ENCODE peak calls at places on chromosome 15, in five cellular contexts. One of them, this sample, is unnamed.

GRCh38 chr15:49946681-49947080 is 172.4 kb downstream of the ATP8B4 start:
- DNase-seq in HFFc6: no peak
- DNase-seq in kidney epithelial cell: no peak
- DNase-seq in B cell: no peak
- DNase-seq in CD4-positive, alpha-beta T cell: no peak
- DNase-seq in this sample: no peak

GRCh38 chr15:22930782-22931484 is 49.2 kb downstream of the CYFIP1 start:
- DNase-seq in HFFc6: no peak
- DNase-seq in kidney epithelial cell: no peak
- DNase-seq in B cell: no peak
- DNase-seq in CD4-positive, alpha-beta T cell: no peak
- DNase-seq in this sample: no peak

GRCh38 chr15:42065008-42065407 is 29.4 kb downstream of the PLA2G4D start:
- DNase-seq in HFFc6: no peak
- DNase-seq in kidney epithelial cell: no peak
- DNase-seq in B cell: no peak
- DNase-seq in CD4-positive, alpha-beta T cell: no peak
- DNase-seq in this sample: no peak

GRCh38 chr15:41513282-41514227 is at the start of gene LTK:
- DNase-seq in HFFc6: no peak
- DNase-seq in kidney epithelial cell: no peak
- DNase-seq in B cell: peak
- DNase-seq in CD4-positive, alpha-beta T cell: peak
- DNase-seq in this sample: no peak

GRCh38 chr15:56838085-56838484 is 80.4 kb upstream of the TCF12 start:
- DNase-seq in HFFc6: no peak
- DNase-seq in kidney epithelial cell: no peak
- DNase-seq in B cell: peak
- DNase-seq in CD4-positive, alpha-beta T cell: no peak
- DNase-seq in this sample: no peak

GRCh38 chr15:40252438-40253178 is 13.7 kb downstream of the PAK6 start:
- DNase-seq in HFFc6: no peak
- DNase-seq in kidney epithelial cell: no peak
- DNase-seq in B cell: peak
- DNase-seq in CD4-positive, alpha-beta T cell: no peak
- DNase-seq in this sample: no peak

GRCh38 chr15:38084289-38084688 is 149.8 kb downstream of the TMCO5A start:
- DNase-seq in HFFc6: peak
- DNase-seq in kidney epithelial cell: no peak
- DNase-seq in B cell: no peak
- DNase-seq in CD4-positive, alpha-beta T cell: no peak
- DNase-seq in this sample: peak

GRCh38 chr15:95812491-95812890 is 518.0 kb upstream of the NR2F2 start:
- DNase-seq in HFFc6: no peak
- DNase-seq in kidney epithelial cell: no peak
- DNase-seq in B cell: no peak
- DNase-seq in CD4-positive, alpha-beta T cell: no peak
- DNase-seq in this sample: no peak

GRCh38 chr15:66252411-66253295 is 897 bp downstream of the MEGF11 start:
- DNase-seq in HFFc6: peak
- DNase-seq in kidney epithelial cell: no peak
- DNase-seq in B cell: peak
- DNase-seq in CD4-positive, alpha-beta T cell: peak
- DNase-seq in this sample: no peak

GRCh38 chr15:66865622-66866611 is 163.9 kb downstream of the SMAD6 start:
- DNase-seq in HFFc6: no peak
- DNase-seq in kidney epithelial cell: no peak
- DNase-seq in B cell: peak
- DNase-seq in CD4-positive, alpha-beta T cell: no peak
- DNase-seq in this sample: peak

GRCh38 chr15:48493084-48493762 is 152.3 kb downstream of the FBN1 start:
- DNase-seq in HFFc6: peak
- DNase-seq in kidney epithelial cell: peak
- DNase-seq in B cell: no peak
- DNase-seq in CD4-positive, alpha-beta T cell: no peak
- DNase-seq in this sample: no peak

GRCh38 chr15:96553931-96554330 is 223.4 kb downstream of the NR2F2 start:
- DNase-seq in HFFc6: no peak
- DNase-seq in kidney epithelial cell: no peak
- DNase-seq in B cell: no peak
- DNase-seq in CD4-positive, alpha-beta T cell: no peak
- DNase-seq in this sample: no peak

GRCh38 chr15:48925714-48926223 is 38.0 kb downstream of the SHC4 start:
- DNase-seq in HFFc6: peak
- DNase-seq in kidney epithelial cell: peak
- DNase-seq in B cell: no peak
- DNase-seq in CD4-positive, alpha-beta T cell: no peak
- DNase-seq in this sample: no peak

GRCh38 chr15:98804057-98804380 is 155.7 kb downstream of the IGF1R start:
- DNase-seq in HFFc6: no peak
- DNase-seq in kidney epithelial cell: no peak
- DNase-seq in B cell: no peak
- DNase-seq in CD4-positive, alpha-beta T cell: no peak
- DNase-seq in this sample: no peak
- TF ChIP-seq CTCF in HFFc6: peak
- TF ChIP-seq CTCF in kidney epithelial cell: no peak
- TF ChIP-seq CTCF in B cell: no peak
- TF ChIP-seq CTCF in CD4-positive, alpha-beta T cell: no peak
- TF ChIP-seq CTCF in this sample: no peak

GRCh38 chr15:91985297-91985696 is 131.8 kb downstream of the SLCO3A1 start:
- DNase-seq in HFFc6: no peak
- DNase-seq in kidney epithelial cell: no peak
- DNase-seq in B cell: no peak
- DNase-seq in CD4-positive, alpha-beta T cell: no peak
- DNase-seq in this sample: no peak

GRCh38 chr15:91981802-91982201 is 128.3 kb downstream of the SLCO3A1 start:
- DNase-seq in HFFc6: no peak
- DNase-seq in kidney epithelial cell: no peak
- DNase-seq in B cell: no peak
- DNase-seq in CD4-positive, alpha-beta T cell: no peak
- DNase-seq in this sample: no peak

GRCh38 chr15:91980502-91981267 is 127.2 kb downstream of the SLCO3A1 start:
- DNase-seq in HFFc6: no peak
- DNase-seq in kidney epithelial cell: no peak
- DNase-seq in B cell: no peak
- DNase-seq in CD4-positive, alpha-beta T cell: no peak
- DNase-seq in this sample: no peak

GRCh38 chr15:91984006-91984405 is 130.5 kb downstream of the SLCO3A1 start:
- DNase-seq in HFFc6: no peak
- DNase-seq in kidney epithelial cell: no peak
- DNase-seq in B cell: no peak
- DNase-seq in CD4-positive, alpha-beta T cell: no peak
- DNase-seq in this sample: no peak

DNA sequence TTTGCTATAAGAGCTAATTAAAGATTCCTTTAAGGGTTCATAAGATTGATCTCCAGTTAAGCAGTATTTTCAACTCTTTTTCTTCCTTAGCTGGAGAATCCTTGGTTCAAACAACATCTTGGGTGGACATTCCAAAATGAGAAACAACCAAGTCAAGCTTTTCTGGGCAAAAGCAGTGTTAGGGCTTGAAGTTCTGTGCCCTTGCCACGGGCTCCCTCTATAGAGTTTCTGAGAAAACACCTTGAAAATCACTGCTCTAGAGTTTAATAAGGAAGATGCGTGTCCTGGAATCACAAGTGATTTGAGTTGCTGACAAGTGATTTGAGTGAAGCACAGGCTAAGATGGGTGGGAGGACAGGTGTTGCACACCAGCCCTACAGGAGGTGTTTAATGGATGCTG is 128.9 kb downstream of the SLCO3A1 start:
- DNase-seq in HFFc6: peak
- DNase-seq in kidney epithelial cell: no peak
- DNase-seq in B cell: no peak
- DNase-seq in CD4-positive, alpha-beta T cell: no peak
- DNase-seq in this sample: no peak
- TF ChIP-seq CTCF in HFFc6: peak
- TF ChIP-seq CTCF in kidney epithelial cell: peak
- TF ChIP-seq CTCF in B cell: no peak
- TF ChIP-seq CTCF in CD4-positive, alpha-beta T cell: no peak
- TF ChIP-seq CTCF in this sample: no peak

GRCh38 chr15:63461230-63461629 is 43.2 kb upstream of the USP3 start:
- DNase-seq in HFFc6: no peak
- DNase-seq in kidney epithelial cell: no peak
- DNase-seq in B cell: no peak
- DNase-seq in CD4-positive, alpha-beta T cell: no peak
- DNase-seq in this sample: no peak
- TF ChIP-seq CTCF in HFFc6: no peak
- TF ChIP-seq CTCF in kidney epithelial cell: peak
- TF ChIP-seq CTCF in B cell: no peak
- TF ChIP-seq CTCF in CD4-positive, alpha-beta T cell: no peak
- TF ChIP-seq CTCF in this sample: no peak

DNA sequence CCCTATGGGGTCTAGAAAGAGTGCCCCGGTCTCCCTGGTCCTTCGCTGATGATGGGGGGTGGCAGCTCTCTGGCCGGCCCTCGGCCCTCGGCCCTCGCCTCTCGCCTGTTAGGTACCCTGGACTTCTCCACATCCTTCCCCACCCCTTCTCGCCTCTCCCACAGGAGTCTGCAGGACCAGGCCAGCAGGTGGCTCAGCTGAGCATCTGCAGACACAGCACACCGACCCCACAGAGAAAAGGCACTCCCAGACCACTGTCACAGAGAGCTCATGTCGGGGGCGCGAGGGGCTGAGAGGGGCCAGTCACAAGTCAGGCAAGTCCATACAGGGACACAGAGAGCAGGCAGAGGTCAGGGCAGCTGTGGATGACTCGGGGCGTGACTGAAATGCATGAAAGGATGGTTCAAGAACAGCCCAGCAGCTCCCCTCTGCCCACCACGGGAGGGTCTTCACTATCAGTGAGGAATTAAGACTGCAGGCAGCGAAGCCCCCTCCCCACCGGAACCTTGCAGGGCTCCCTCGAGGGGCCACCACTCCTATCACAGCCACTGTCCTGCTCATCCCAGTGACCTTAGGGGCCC is 181.7 kb upstream of the NSMCE3 start:
- DNase-seq in HFFc6: no peak
- DNase-seq in kidney epithelial cell: no peak
- DNase-seq in B cell: no peak
- DNase-seq in CD4-positive, alpha-beta T cell: no peak
- DNase-seq in this sample: no peak
- TF ChIP-seq CTCF in HFFc6: no peak
- TF ChIP-seq CTCF in kidney epithelial cell: peak
- TF ChIP-seq CTCF in B cell: no peak
- TF ChIP-seq CTCF in CD4-positive, alpha-beta T cell: no peak
- TF ChIP-seq CTCF in this sample: no peak

GRCh38 chr15:90086868-90087268 is 15.4 kb downstream of the IDH2 start:
- DNase-seq in HFFc6: peak
- DNase-seq in kidney epithelial cell: no peak
- DNase-seq in B cell: peak
- DNase-seq in CD4-positive, alpha-beta T cell: peak
- DNase-seq in this sample: peak
- TF ChIP-seq CTCF in HFFc6: peak
- TF ChIP-seq CTCF in kidney epithelial cell: peak
- TF ChIP-seq CTCF in B cell: peak
- TF ChIP-seq CTCF in CD4-positive, alpha-beta T cell: peak
- TF ChIP-seq CTCF in this sample: peak

GRCh38 chr15:71730277-71731144 is 79.8 kb upstream of the NR2E3 start:
- DNase-seq in HFFc6: peak
- DNase-seq in kidney epithelial cell: no peak
- DNase-seq in B cell: no peak
- DNase-seq in CD4-positive, alpha-beta T cell: no peak
- DNase-seq in this sample: no peak
- TF ChIP-seq CTCF in HFFc6: peak
- TF ChIP-seq CTCF in kidney epithelial cell: peak
- TF ChIP-seq CTCF in B cell: peak
- TF ChIP-seq CTCF in CD4-positive, alpha-beta T cell: peak
- TF ChIP-seq CTCF in this sample: peak

DNA sequence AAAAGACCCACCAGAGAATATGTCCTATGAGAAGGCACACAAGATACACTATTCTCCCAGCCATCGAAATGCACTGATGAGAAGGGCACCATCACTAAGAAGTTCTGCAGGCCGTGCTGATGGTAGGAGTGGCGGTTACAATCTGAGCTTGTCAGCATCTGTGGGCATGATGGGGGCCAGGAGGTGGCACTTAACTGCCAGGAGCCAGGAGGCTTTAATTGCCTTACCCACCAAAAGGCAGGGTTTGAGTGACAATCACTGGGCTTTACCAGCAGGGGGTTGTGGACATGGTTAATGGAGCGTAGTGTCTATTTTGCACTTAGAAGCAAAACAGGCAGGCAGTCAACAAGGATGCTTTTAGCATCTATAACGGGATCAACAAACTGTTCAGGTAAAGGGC is 16.0 kb upstream of the SQOR start:
- DNase-seq in HFFc6: no peak
- DNase-seq in kidney epithelial cell: no peak
- DNase-seq in B cell: no peak
- DNase-seq in CD4-positive, alpha-beta T cell: no peak
- DNase-seq in this sample: no peak
- TF ChIP-seq CTCF in HFFc6: peak
- TF ChIP-seq CTCF in kidney epithelial cell: peak
- TF ChIP-seq CTCF in B cell: peak
- TF ChIP-seq CTCF in CD4-positive, alpha-beta T cell: no peak
- TF ChIP-seq CTCF in this sample: no peak

This sample was measured in CD14-positive monocyte.